ENCODE peak calls at places on chromosomes 3 and 15, in ten cellular contexts. T, L, G, Z, I, Y, F, B, U and C are unnamed samples.

GRCh38 chr15:39283531-39283930 is 297.3 kb upstream of the THBS1 start:
- DNase-seq in G (no peak), Z (no peak), B (no peak), U (peak), T (no peak), L (peak), F (no peak), Y (no peak), I (peak), C (no peak)

GRCh38 chr3:195888311-195888761 is 20.0 kb downstream of the TNK2 start:
- DNase-seq in L (no peak), Y (no peak), Z (no peak), I (no peak), T (no peak), G (no peak), U (no peak), F (no peak), B (no peak), C (no peak)

GRCh38 chr15:58386641-58387040 is 45.1 kb upstream of the LIPC start:
- DNase-seq in G (no peak), L (no peak), Z (no peak), U (no peak), F (no peak), B (no peak), T (no peak), I (no peak), Y (no peak), C (no peak)

GRCh38 chr15:59232476-59232875 is 25.8 kb downstream of the LDHAL6B start:
- DNase-seq in Y (no peak), I (peak), F (peak), U (peak), L (peak), Z (peak), G (no peak), B (no peak), T (no peak), C (peak)

GRCh38 chr3:66485291-66485968 is 15.4 kb downstream of the LRIG1 start:
- DNase-seq in Z (no peak), B (no peak), U (peak), Y (no peak), L (peak), F (peak), G (no peak), I (peak), T (no peak), C (peak)

GRCh38 chr3:58102976-58103447 is 94.8 kb downstream of the FLNB start:
- DNase-seq in G (no peak), U (no peak), Z (no peak), Y (no peak), T (no peak), B (no peak), F (no peak), L (no peak), I (peak), C (peak)

GRCh38 chr3:60610441-60611112 is 640.7 kb downstream of the FHIT start:
- DNase-seq in Y (no peak), G (no peak), U (peak), L (peak), B (peak), Z (no peak), I (peak), F (peak), T (peak), C (peak)

GRCh38 chr3:157499342-157499963 is 3.8 kb downstream of the VEPH1 start:
- DNase-seq in L (no peak), I (no peak), B (peak), G (no peak), Y (peak), F (peak), T (no peak), U (no peak), Z (peak), C (peak)

GRCh38 chr3:9649791-9650521 is 651 bp downstream of the MTMR14 start:
- DNase-seq in B (no peak), T (no peak), L (no peak), F (no peak), U (no peak), G (no peak), Y (no peak), Z (no peak), I (no peak), C (no peak)

GRCh38 chr3:127613406-127613805 is 15.2 kb downstream of the MCM2 start:
- DNase-seq in I (peak), G (no peak), Y (no peak), F (no peak), B (no peak), T (no peak), L (no peak), U (peak), Z (peak), C (no peak)

GRCh38 chr3:23580337-23580736 is 225.4 kb upstream of the UBE2E1 start:
- DNase-seq in Z (peak), T (no peak), B (no peak), F (peak), Y (peak), U (peak), L (peak), G (no peak), I (peak), C (peak)

GRCh38 chr3:50300681-50301254 is 1.6 kb upstream of the HYAL3 start:
- DNase-seq in F (no peak), L (no peak), U (no peak), T (no peak), Y (no peak), G (no peak), Z (no peak), B (no peak), I (no peak), C (no peak)
- H3K4me3 ChIP-seq in F (no peak), L (no peak), U (no peak), T (peak), Y (no peak), G (no peak), Z (no peak), B (no peak), I (no peak), C (no peak)

GRCh38 chr3:33704891-33705290 is 13.2 kb downstream of the CLASP2 start:
- DNase-seq in B (no peak), U (no peak), I (no peak), Z (peak), Y (no peak), L (peak), T (no peak), G (no peak), F (no peak), C (peak)
- TF ChIP-seq CTCF in B (no peak), U (no peak), I (no peak), Z (no peak), Y (no peak), L (no peak), T (no peak), G (no peak), F (no peak), C (no peak)

GRCh38 chr3:38002940-38003339 is 12.4 kb downstream of the VILL start:
- DNase-seq in Z (no peak), I (no peak), Y (no peak), G (no peak), B (no peak), T (no peak), U (no peak), F (no peak), L (no peak), C (no peak)

GRCh38 chr3:38005076-38006020 is 14.8 kb downstream of the VILL start:
- DNase-seq in U (peak), I (no peak), Y (no peak), F (no peak), G (no peak), T (peak), Z (peak), B (no peak), L (no peak), C (no peak)

GRCh38 chr3:38004415-38005075 is 14.0 kb downstream of the VILL start:
- DNase-seq in U (peak), F (peak), Z (peak), L (peak), T (peak), G (peak), B (peak), Y (peak), I (peak), C (peak)

GRCh38 chr3:38003371-38003816 is 12.8 kb downstream of the VILL start:
- DNase-seq in G (peak), I (peak), B (no peak), T (peak), F (peak), Y (peak), L (peak), Z (peak), U (peak), C (peak)

GRCh38 chr3:38003817-38004414 is 13.3 kb downstream of the VILL start:
- DNase-seq in B (no peak), Y (no peak), T (no peak), U (no peak), F (no peak), G (no peak), Z (no peak), I (no peak), L (no peak), C (no peak)
- H3K4me3 ChIP-seq in B (no peak), Y (no peak), T (peak), U (no peak), F (no peak), G (no peak), Z (no peak), I (no peak), L (no peak), C (no peak)

GRCh38 chr3:73228000-73228399 is 166.5 kb downstream of the EBLN2 start:
- DNase-seq in G (no peak), Y (no peak), B (no peak), Z (no peak), F (no peak), T (no peak), L (no peak), U (no peak), I (no peak), C (no peak)

GRCh38 chr3:73229036-73229435 is 167.6 kb downstream of the EBLN2 start:
- DNase-seq in B (no peak), I (no peak), T (no peak), G (no peak), Z (no peak), L (no peak), F (no peak), Y (no peak), U (no peak), C (peak)

GRCh38 chr3:73225161-73225861 is 163.9 kb downstream of the EBLN2 start:
- DNase-seq in U (no peak), Y (no peak), T (no peak), Z (no peak), L (no peak), F (no peak), G (no peak), I (no peak), B (no peak), C (peak)

GRCh38 chr3:73226026-73226425 is 164.6 kb downstream of the EBLN2 start:
- DNase-seq in L (no peak), Z (no peak), Y (no peak), U (peak), B (no peak), I (no peak), T (no peak), F (no peak), G (no peak), C (no peak)

DNA sequence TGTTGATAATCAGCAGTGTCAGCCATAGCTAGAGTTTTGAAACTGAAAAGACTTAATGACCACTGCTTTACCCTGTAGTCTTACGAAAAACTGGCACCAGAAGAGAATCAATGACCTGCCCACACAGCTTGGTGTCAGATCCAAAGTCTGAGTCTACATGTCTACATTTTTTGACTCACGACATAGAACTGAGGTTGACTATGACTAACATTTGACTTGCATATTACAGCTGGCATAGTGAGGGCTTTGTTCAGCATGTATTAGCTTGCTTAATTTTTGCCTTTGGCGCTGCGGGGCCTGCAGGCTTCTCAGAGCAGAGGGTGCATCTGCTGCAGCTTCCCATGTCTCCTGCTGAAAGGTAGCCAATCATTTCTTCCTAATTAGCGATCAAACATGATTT is 167.0 kb downstream of the EBLN2 start:
- DNase-seq in U (peak), L (no peak), B (no peak), Y (no peak), F (no peak), I (peak), Z (no peak), G (no peak), T (no peak), C (peak)
- TF ChIP-seq CTCF in U (no peak), L (no peak), B (no peak), Y (no peak), F (no peak), I (no peak), Z (no peak), G (no peak), T (no peak), C (no peak)

DNA sequence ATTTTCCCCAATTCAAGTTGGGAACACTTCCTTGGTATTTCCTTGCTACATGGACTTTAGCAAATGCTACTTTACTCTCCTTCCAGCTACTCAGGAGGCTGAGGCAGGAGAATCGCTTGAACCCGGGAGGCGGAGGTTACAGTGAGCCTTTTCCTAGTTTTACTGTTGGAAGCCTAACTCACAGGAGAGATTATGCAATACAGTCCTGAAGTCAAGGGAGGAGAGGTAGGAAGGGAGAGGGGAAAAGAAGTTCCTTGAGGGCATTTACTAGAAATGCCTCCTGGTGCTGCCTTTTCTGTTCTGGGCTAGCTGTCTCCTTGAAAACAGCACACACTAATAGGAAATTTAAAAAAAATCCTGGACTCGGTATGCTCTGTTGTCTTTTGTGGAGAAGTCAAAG is 6.2 kb downstream of the HHLA2 start:
- DNase-seq in B (no peak), L (no peak), G (no peak), U (no peak), Z (no peak), T (no peak), Y (no peak), F (no peak), I (no peak), C (no peak)
- H3K4me3 ChIP-seq in B (no peak), L (no peak), G (no peak), U (no peak), Z (no peak), T (no peak), Y (no peak), F (no peak), I (no peak), C (no peak)